ENCODE peak calls at places on chromosomes 2 and 18, in five cellular contexts. G is brain microvascular endothelial cell, M is psoas muscle, S is right lobe of liver, B is colonic mucosa. Y is an unnamed sample.

GRCh38 chr2:191679818-191680600 is 2.1 kb downstream of the NABP1 start:
- DNase-seq in G (no peak), M (no peak), S (no peak), B (no peak), Y (no peak)

GRCh38 chr2:70391259-70391658 is 89.4 kb upstream of the FAM136A start:
- DNase-seq in G (no peak), M (no peak), S (no peak), B (no peak), Y (no peak)

GRCh38 chr2:11862049-11862448 is 115.6 kb downstream of the LPIN1 start:
- DNase-seq in G (no peak), M (no peak), S (no peak), B (no peak), Y (no peak)

GRCh38 chr2:134927195-134927594 is 8.6 kb downstream of the CCNT2 start:
- DNase-seq in G (peak; percentile 27), M (no peak), S (no peak), B (no peak), Y (no peak)

GRCh38 chr2:3911891-3912455 is 208.6 kb downstream of the DCDC2C start:
- DNase-seq in G (no peak), M (no peak), S (no peak), B (no peak), Y (no peak)

GRCh38 chr2:209553913-209554312 is 130.1 kb downstream of the MAP2 start:
- DNase-seq in G (no peak), M (no peak), S (no peak), B (no peak), Y (no peak)

GRCh38 chr2:15701326-15701907 is 109.7 kb downstream of the DDX1 start:
- DNase-seq in G (no peak), M (no peak), S (no peak), B (peak; percentile 65), Y (no peak)

GRCh38 chr2:223735035-223735640 is 102.2 kb downstream of the AP1S3 start:
- DNase-seq in G (peak; percentile 55), M (no peak), S (no peak), B (no peak), Y (no peak)

GRCh38 chr2:229731916-229732315 is 17.6 kb upstream of the DNER start:
- DNase-seq in G (peak; percentile 53), M (no peak), S (peak; percentile 21), B (no peak), Y (peak; percentile 46)

GRCh38 chr2:132804045-132804444 is 134.0 kb upstream of the LYPD1 start:
- DNase-seq in G (peak; percentile 71), M (no peak), S (no peak), B (no peak), Y (no peak)

GRCh38 chr2:75482398-75482797 is 78.3 kb downstream of the EVA1A start:
- DNase-seq in G (no peak), M (no peak), S (no peak), B (no peak), Y (no peak)

GRCh38 chr18:28684746-28685145 is 507.8 kb upstream of the CDH2 start:
- DNase-seq in G (no peak), M (no peak), S (no peak), B (no peak), Y (no peak)

GRCh38 chr2:79910643-79911042 is 393.9 kb downstream of the LRRTM1 start:
- DNase-seq in G (no peak), M (no peak), S (no peak), B (no peak), Y (no peak)

GRCh38 chr2:25250331-25251031 is 82.1 kb upstream of the POMC start:
- DNase-seq in G (peak; percentile 73), M (no peak), S (no peak), B (no peak), Y (no peak)

GRCh38 chr2:176291768-176292393 is 22.6 kb downstream of the MTX2 start:
- DNase-seq in G (no peak), M (no peak), S (no peak), B (no peak), Y (peak; percentile 59)

GRCh38 chr2:74119324-74119723 is 28.4 kb downstream of the BOLA3 start:
- DNase-seq in G (no peak), M (no peak), S (no peak), B (no peak), Y (no peak)

GRCh38 chr2:88481937-88482336 is 29.4 kb upstream of the FOXI3 start:
- DNase-seq in G (peak; percentile 24), M (no peak), S (no peak), B (no peak), Y (no peak)

GRCh38 chr18:58241877-58242276 is 197.9 kb downstream of the NEDD4L start:
- DNase-seq in G (peak; percentile 96), M (no peak), S (no peak), B (no peak), Y (no peak)

GRCh38 chr2:240992572-240993291 is 5.7 kb upstream of the SNED1 start:
- DNase-seq in G (no peak), M (peak; percentile 56), S (no peak), B (no peak), Y (no peak)

GRCh38 chr2:18855027-18855426 is 265.7 kb upstream of the NT5C1B start:
- DNase-seq in G (peak; percentile 16), M (no peak), S (no peak), B (no peak), Y (no peak)

GRCh38 chr2:36779462-36779861 is 83.0 kb downstream of the VIT start:
- DNase-seq in G (no peak), M (no peak), S (no peak), B (no peak), Y (no peak)

GRCh38 chr2:30798536-30798991 is 8.7 kb downstream of the CAPN13 start:
- DNase-seq in G (no peak), M (no peak), S (no peak), B (no peak), Y (no peak)

GRCh38 chr2:30800159-30800558 is 7.1 kb downstream of the CAPN13 start:
- DNase-seq in G (no peak), M (no peak), S (no peak), B (no peak), Y (no peak)

GRCh38 chr2:30801821-30802455 is 5.3 kb downstream of the CAPN13 start:
- DNase-seq in G (no peak), M (no peak), S (no peak), B (no peak), Y (no peak)

GRCh38 chr2:30803281-30803680 is 4.0 kb downstream of the CAPN13 start:
- DNase-seq in G (no peak), M (no peak), S (no peak), B (no peak), Y (no peak)

GRCh38 chr2:30802611-30803010 is 4.6 kb downstream of the CAPN13 start:
- DNase-seq in G (no peak), M (no peak), S (no peak), B (no peak), Y (no peak)
- TF ChIP-seq CTCF in G (no peak), M (no peak), S (no peak), B (no peak), Y (no peak)

DNA sequence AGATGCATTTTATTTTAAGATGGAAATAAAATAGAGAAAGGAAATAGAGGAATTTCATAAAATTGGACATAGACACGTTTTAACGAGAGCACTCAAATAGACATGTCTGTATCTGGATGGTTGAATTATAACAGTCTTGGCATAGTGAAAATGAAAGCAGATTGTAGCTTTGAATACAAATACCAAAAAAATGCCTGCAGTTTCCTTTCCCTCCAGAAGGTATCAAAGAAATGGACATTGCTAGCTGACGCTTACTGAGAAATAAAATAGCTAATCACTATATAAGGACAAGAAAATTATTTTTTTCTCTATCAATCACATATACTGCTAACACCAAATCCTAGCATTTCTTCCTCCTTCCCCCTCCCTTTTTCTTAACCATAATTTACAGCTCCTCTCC is 11.4 kb upstream of the MAPRE2 start:
- DNase-seq in G (no peak), M (no peak), S (no peak), B (no peak), Y (no peak)
- H3K4me3 ChIP-seq in G (no peak overlapping the region), M (peak overlapping the region; percentile 48), S (peak overlapping the region; percentile 36), B (no peak overlapping the region), Y (no peak overlapping the region)

DNA sequence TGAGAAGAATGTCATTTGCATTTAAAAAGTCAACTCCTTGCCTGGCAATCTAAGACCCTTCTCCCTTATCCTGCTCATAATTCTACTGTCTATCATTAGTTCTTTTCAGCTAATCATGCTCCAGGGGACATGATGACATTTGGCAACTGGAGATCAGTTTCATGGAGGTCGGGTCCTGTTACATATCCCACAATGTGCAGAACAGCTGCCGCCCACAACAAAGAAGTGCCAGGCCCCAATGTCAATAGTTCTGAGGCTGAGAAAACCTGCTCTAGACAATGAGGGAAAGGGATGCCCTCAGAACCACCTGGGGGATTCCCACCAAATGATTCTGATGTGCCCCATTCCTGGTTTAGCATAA is 53.4 kb upstream of the IL1RL1 start:
- DNase-seq in G (no peak), M (no peak), S (no peak), B (no peak), Y (no peak)
- TF ChIP-seq CTCF in G (no peak), M (no peak), S (no peak), B (no peak), Y (no peak)

GRCh38 chr2:121256720-121257475 is 28.1 kb downstream of the TFCP2L1 start:
- DNase-seq in G (no peak), M (no peak), S (no peak), B (peak; percentile 70), Y (no peak)
- H3K4me3 ChIP-seq in G (no peak overlapping the region), M (no peak overlapping the region), S (no peak overlapping the region), B (no peak overlapping the region), Y (no peak overlapping the region)

GRCh38 chr2:231648579-231649174 is 56.0 kb downstream of the TEX44 start:
- DNase-seq in G (peak; percentile 51), M (peak; percentile 87), S (peak; percentile 79), B (peak; percentile 91), Y (peak; percentile 83)
- TF ChIP-seq CTCF in G (peak; percentile 86), M (peak; percentile 81), S (peak; percentile 46), B (peak; percentile 69), Y (peak; percentile 67)

GRCh38 chr2:138359532-138359931 is 142.0 kb upstream of the SPOPL start:
- DNase-seq in G (no peak), M (no peak), S (no peak), B (no peak), Y (no peak)

DNA sequence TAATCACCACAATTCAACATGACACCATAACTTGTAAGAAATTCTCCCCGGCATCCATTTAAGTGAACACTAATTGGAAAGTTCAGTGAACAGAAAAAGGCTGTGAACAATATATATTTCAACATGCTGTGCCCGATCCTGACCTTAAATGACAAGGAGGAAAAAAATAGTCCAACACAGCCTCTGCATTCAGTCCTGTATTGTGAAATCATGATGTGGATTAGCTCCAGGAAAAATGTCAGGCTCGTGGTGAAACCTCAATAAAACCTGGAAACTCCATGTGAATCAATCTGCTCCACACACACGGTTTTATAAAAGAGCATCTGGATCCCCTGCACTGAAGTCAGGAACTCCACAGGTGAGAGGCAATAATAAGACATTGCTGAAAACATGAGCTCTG is 145.4 kb upstream of the SPOPL start:
- DNase-seq in G (no peak), M (no peak), S (peak; percentile 48), B (no peak), Y (peak; percentile 32)
- H3K4me3 ChIP-seq in G (no peak overlapping the region), M (no peak overlapping the region), S (no peak overlapping the region), B (no peak overlapping the region), Y (no peak overlapping the region)

GRCh38 chr2:61911510-61911909 is 6.0 kb downstream of the COMMD1 start:
- DNase-seq in G (no peak), M (no peak), S (no peak), B (no peak), Y (no peak)
- TF ChIP-seq CTCF in G (peak; percentile 33), M (peak; percentile 45), S (peak; percentile 5), B (no peak), Y (no peak)

Y was measured in adrenal gland.